ENCODE peak calls at places on chromosomes 6 and 20, in nine cellular contexts. One of them, this sample, is unnamed.

GRCh38 chr20:24718696-24719095 is 230.4 kb upstream of the CST7 start:
- DNase-seq in GM12878: no peak
- DNase-seq in adrenal gland: no peak
- DNase-seq in Peyer's patch: no peak
- DNase-seq in prostate gland: no peak
- DNase-seq in uterus: no peak
- DNase-seq in A549: no peak
- DNase-seq in transverse colon: no peak
- DNase-seq in gastrocnemius medialis: peak
- DNase-seq in this sample: no peak

GRCh38 chr6:3748208-3748701 is 3.3 kb downstream of the PXDC1 start:
- DNase-seq in GM12878: no peak
- DNase-seq in adrenal gland: peak
- DNase-seq in Peyer's patch: peak
- DNase-seq in prostate gland: no peak
- DNase-seq in uterus: peak
- DNase-seq in A549: peak
- DNase-seq in transverse colon: peak
- DNase-seq in gastrocnemius medialis: peak
- DNase-seq in this sample: no peak

GRCh38 chr20:2088904-2089303 is 12.7 kb upstream of the STK35 start:
- DNase-seq in GM12878: no peak
- DNase-seq in adrenal gland: no peak
- DNase-seq in Peyer's patch: no peak
- DNase-seq in prostate gland: no peak
- DNase-seq in uterus: no peak
- DNase-seq in A549: no peak
- DNase-seq in transverse colon: no peak
- DNase-seq in gastrocnemius medialis: no peak
- DNase-seq in this sample: no peak

GRCh38 chr6:138654715-138655634 is 118.6 kb upstream of the CCDC28A start:
- DNase-seq in GM12878: peak
- DNase-seq in adrenal gland: no peak
- DNase-seq in Peyer's patch: no peak
- DNase-seq in prostate gland: no peak
- DNase-seq in uterus: no peak
- DNase-seq in A549: no peak
- DNase-seq in transverse colon: no peak
- DNase-seq in gastrocnemius medialis: no peak
- DNase-seq in this sample: no peak

GRCh38 chr6:90547079-90547478 is 39.8 kb downstream of the MAP3K7 start:
- DNase-seq in GM12878: no peak
- DNase-seq in adrenal gland: no peak
- DNase-seq in Peyer's patch: no peak
- DNase-seq in prostate gland: no peak
- DNase-seq in uterus: no peak
- DNase-seq in A549: no peak
- DNase-seq in transverse colon: no peak
- DNase-seq in gastrocnemius medialis: no peak
- DNase-seq in this sample: no peak

GRCh38 chr6:67886840-67887292 is 748.2 kb upstream of the ADGRB3 start:
- DNase-seq in GM12878: no peak
- DNase-seq in adrenal gland: no peak
- DNase-seq in Peyer's patch: no peak
- DNase-seq in prostate gland: no peak
- DNase-seq in uterus: no peak
- DNase-seq in A549: no peak
- DNase-seq in transverse colon: no peak
- DNase-seq in gastrocnemius medialis: no peak
- DNase-seq in this sample: no peak

GRCh38 chr20:57169162-57169561 is 97.3 kb downstream of the BMP7 start:
- DNase-seq in GM12878: no peak
- DNase-seq in adrenal gland: no peak
- DNase-seq in Peyer's patch: peak
- DNase-seq in prostate gland: no peak
- DNase-seq in uterus: no peak
- DNase-seq in A549: no peak
- DNase-seq in transverse colon: no peak
- DNase-seq in gastrocnemius medialis: no peak
- DNase-seq in this sample: no peak

GRCh38 chr6:136740050-136740974 is 52.0 kb downstream of the MAP3K5 start:
- DNase-seq in GM12878: no peak
- DNase-seq in adrenal gland: no peak
- DNase-seq in Peyer's patch: no peak
- DNase-seq in prostate gland: peak
- DNase-seq in uterus: no peak
- DNase-seq in A549: no peak
- DNase-seq in transverse colon: no peak
- DNase-seq in gastrocnemius medialis: no peak
- DNase-seq in this sample: no peak

GRCh38 chr6:28474441-28475219 is 31.3 kb upstream of the ZSCAN23 start:
- DNase-seq in GM12878: peak
- DNase-seq in adrenal gland: no peak
- DNase-seq in Peyer's patch: no peak
- DNase-seq in prostate gland: no peak
- DNase-seq in uterus: peak
- DNase-seq in A549: peak
- DNase-seq in transverse colon: no peak
- DNase-seq in gastrocnemius medialis: no peak
- DNase-seq in this sample: no peak

GRCh38 chr6:89375427-89375868 is 22.9 kb upstream of the UBE2J1 start:
- DNase-seq in GM12878: no peak
- DNase-seq in adrenal gland: peak
- DNase-seq in Peyer's patch: peak
- DNase-seq in prostate gland: peak
- DNase-seq in uterus: no peak
- DNase-seq in A549: no peak
- DNase-seq in transverse colon: peak
- DNase-seq in gastrocnemius medialis: peak
- DNase-seq in this sample: no peak

GRCh38 chr6:15825332-15825930 is 162.6 kb upstream of the DTNBP1 start:
- DNase-seq in GM12878: no peak
- DNase-seq in adrenal gland: no peak
- DNase-seq in Peyer's patch: no peak
- DNase-seq in prostate gland: no peak
- DNase-seq in uterus: no peak
- DNase-seq in A549: no peak
- DNase-seq in transverse colon: no peak
- DNase-seq in gastrocnemius medialis: no peak
- DNase-seq in this sample: no peak

GRCh38 chr6:166008441-166009369 is 158.9 kb downstream of the TBXT start:
- DNase-seq in GM12878: no peak
- DNase-seq in adrenal gland: peak
- DNase-seq in Peyer's patch: no peak
- DNase-seq in prostate gland: no peak
- DNase-seq in uterus: no peak
- DNase-seq in A549: peak
- DNase-seq in transverse colon: no peak
- DNase-seq in gastrocnemius medialis: no peak
- DNase-seq in this sample: peak

GRCh38 chr6:158290659-158291058 is 21.6 kb upstream of the TULP4 start:
- DNase-seq in GM12878: peak
- DNase-seq in adrenal gland: no peak
- DNase-seq in Peyer's patch: no peak
- DNase-seq in prostate gland: no peak
- DNase-seq in uterus: no peak
- DNase-seq in A549: no peak
- DNase-seq in transverse colon: peak
- DNase-seq in gastrocnemius medialis: no peak
- DNase-seq in this sample: no peak

GRCh38 chr20:54044156-54044555 is 26.2 kb downstream of the BCAS1 start:
- DNase-seq in GM12878: no peak
- DNase-seq in adrenal gland: peak
- DNase-seq in Peyer's patch: no peak
- DNase-seq in prostate gland: no peak
- DNase-seq in uterus: peak
- DNase-seq in A549: no peak
- DNase-seq in transverse colon: no peak
- DNase-seq in gastrocnemius medialis: no peak
- DNase-seq in this sample: no peak

GRCh38 chr20:40009542-40009941 is 679.5 kb downstream of the MAFB start:
- DNase-seq in GM12878: no peak
- DNase-seq in adrenal gland: no peak
- DNase-seq in Peyer's patch: no peak
- DNase-seq in prostate gland: no peak
- DNase-seq in uterus: no peak
- DNase-seq in A549: no peak
- DNase-seq in transverse colon: no peak
- DNase-seq in gastrocnemius medialis: no peak
- DNase-seq in this sample: no peak

GRCh38 chr6:43219119-43219518 is 10.2 kb downstream of the DNPH1 start:
- DNase-seq in GM12878: no peak
- DNase-seq in adrenal gland: no peak
- DNase-seq in Peyer's patch: peak
- DNase-seq in prostate gland: no peak
- DNase-seq in uterus: no peak
- DNase-seq in A549: no peak
- DNase-seq in transverse colon: no peak
- DNase-seq in gastrocnemius medialis: no peak
- DNase-seq in this sample: no peak

GRCh38 chr6:127749095-127749494 is 151.8 kb downstream of the THEMIS start:
- DNase-seq in GM12878: no peak
- DNase-seq in adrenal gland: no peak
- DNase-seq in Peyer's patch: no peak
- DNase-seq in prostate gland: no peak
- DNase-seq in uterus: no peak
- DNase-seq in A549: no peak
- DNase-seq in transverse colon: no peak
- DNase-seq in gastrocnemius medialis: no peak
- DNase-seq in this sample: no peak

GRCh38 chr20:36126836-36127529 is 27.6 kb upstream of the EPB41L1 start:
- DNase-seq in GM12878: no peak
- DNase-seq in adrenal gland: no peak
- DNase-seq in Peyer's patch: no peak
- DNase-seq in prostate gland: no peak
- DNase-seq in uterus: no peak
- DNase-seq in A549: no peak
- DNase-seq in transverse colon: no peak
- DNase-seq in gastrocnemius medialis: no peak
- DNase-seq in this sample: no peak

GRCh38 chr6:6569768-6570167 is 18.8 kb upstream of the LY86 start:
- DNase-seq in GM12878: no peak
- DNase-seq in adrenal gland: no peak
- DNase-seq in Peyer's patch: no peak
- DNase-seq in prostate gland: no peak
- DNase-seq in uterus: no peak
- DNase-seq in A549: no peak
- DNase-seq in transverse colon: no peak
- DNase-seq in gastrocnemius medialis: no peak
- DNase-seq in this sample: no peak

GRCh38 chr6:29354980-29355379 is 13.7 kb downstream of the OR5V1 start:
- DNase-seq in GM12878: no peak
- DNase-seq in adrenal gland: no peak
- DNase-seq in Peyer's patch: no peak
- DNase-seq in prostate gland: no peak
- DNase-seq in uterus: no peak
- DNase-seq in A549: no peak
- DNase-seq in transverse colon: no peak
- DNase-seq in gastrocnemius medialis: no peak
- DNase-seq in this sample: no peak

GRCh38 chr6:30768634-30769087 is 24.3 kb upstream of the IER3 start:
- DNase-seq in GM12878: no peak
- DNase-seq in adrenal gland: no peak
- DNase-seq in Peyer's patch: no peak
- DNase-seq in prostate gland: no peak
- DNase-seq in uterus: no peak
- DNase-seq in A549: no peak
- DNase-seq in transverse colon: no peak
- DNase-seq in gastrocnemius medialis: no peak
- DNase-seq in this sample: no peak
- TF ChIP-seq POLR2A in GM12878: no peak
- TF ChIP-seq POLR2A in adrenal gland: no peak
- TF ChIP-seq POLR2A in Peyer's patch: no peak
- TF ChIP-seq POLR2A in prostate gland: no peak
- TF ChIP-seq POLR2A in uterus: no peak
- TF ChIP-seq POLR2A in A549: no peak
- TF ChIP-seq POLR2A in transverse colon: no peak
- TF ChIP-seq POLR2A in gastrocnemius medialis: no peak
- TF ChIP-seq POLR2A in this sample: no peak

DNA sequence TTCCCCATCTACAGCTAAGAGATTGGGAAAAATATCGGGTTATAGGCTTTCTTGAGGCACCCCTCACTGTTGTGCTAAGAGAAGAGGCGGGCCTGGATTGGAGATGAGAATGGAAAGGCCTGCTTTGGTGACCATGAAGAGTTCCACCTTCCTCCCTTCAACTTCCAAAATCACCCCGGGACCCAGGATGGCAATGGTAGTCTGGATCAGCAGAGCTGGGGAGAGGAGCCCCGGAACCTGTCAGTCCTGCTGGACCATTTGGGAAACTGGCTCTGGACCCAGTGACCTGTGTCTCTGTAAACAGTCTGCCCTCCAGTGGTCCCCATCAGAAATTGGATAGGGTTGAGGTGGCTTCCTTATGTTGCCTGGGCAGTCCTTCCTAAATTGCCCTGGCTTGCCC is 1085.6 kb downstream of the KHDRBS2 start:
- DNase-seq in GM12878: no peak
- DNase-seq in adrenal gland: no peak
- DNase-seq in Peyer's patch: no peak
- DNase-seq in prostate gland: no peak
- DNase-seq in uterus: no peak
- DNase-seq in A549: no peak
- DNase-seq in transverse colon: no peak
- DNase-seq in gastrocnemius medialis: no peak
- DNase-seq in this sample: no peak
- TF ChIP-seq CTCF in GM12878: no peak
- TF ChIP-seq CTCF in adrenal gland: no peak
- TF ChIP-seq CTCF in Peyer's patch: no peak
- TF ChIP-seq CTCF in prostate gland: no peak
- TF ChIP-seq CTCF in uterus: no peak
- TF ChIP-seq CTCF in A549: no peak
- TF ChIP-seq CTCF in transverse colon: no peak
- TF ChIP-seq CTCF in gastrocnemius medialis: no peak
- TF ChIP-seq CTCF in this sample: no peak

GRCh38 chr20:62216636-62217566 is 3.2 kb downstream of the HRH3 start:
- DNase-seq in GM12878: no peak
- DNase-seq in adrenal gland: no peak
- DNase-seq in Peyer's patch: no peak
- DNase-seq in prostate gland: no peak
- DNase-seq in uterus: no peak
- DNase-seq in A549: no peak
- DNase-seq in transverse colon: no peak
- DNase-seq in gastrocnemius medialis: no peak
- DNase-seq in this sample: no peak
- TF ChIP-seq POLR2A in GM12878: no peak
- TF ChIP-seq POLR2A in adrenal gland: no peak
- TF ChIP-seq POLR2A in Peyer's patch: no peak
- TF ChIP-seq POLR2A in prostate gland: no peak
- TF ChIP-seq POLR2A in uterus: no peak
- TF ChIP-seq POLR2A in A549: no peak
- TF ChIP-seq POLR2A in transverse colon: no peak
- TF ChIP-seq POLR2A in gastrocnemius medialis: no peak
- TF ChIP-seq POLR2A in this sample: no peak

DNA sequence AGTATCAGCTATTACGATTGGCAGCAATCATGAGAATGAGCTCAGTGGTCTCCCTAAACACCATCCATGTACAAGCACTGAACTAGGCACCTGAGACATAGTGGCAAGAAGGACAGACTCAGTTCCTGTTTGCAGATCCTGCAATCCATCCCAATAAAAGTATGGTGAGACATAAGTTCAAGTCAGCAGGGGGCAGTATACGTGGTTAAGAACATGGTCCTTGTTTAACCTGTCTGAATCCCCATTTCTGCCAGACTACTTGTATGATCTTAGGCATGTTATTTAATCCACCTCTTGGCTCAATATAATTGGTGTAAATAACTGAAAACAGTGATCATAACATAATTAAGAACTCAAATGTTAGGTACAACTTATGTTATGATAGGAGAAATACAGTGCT is 33.2 kb upstream of the PNISR start:
- DNase-seq in GM12878: no peak
- DNase-seq in adrenal gland: no peak
- DNase-seq in Peyer's patch: no peak
- DNase-seq in prostate gland: no peak
- DNase-seq in uterus: no peak
- DNase-seq in A549: no peak
- DNase-seq in transverse colon: no peak
- DNase-seq in gastrocnemius medialis: no peak
- DNase-seq in this sample: no peak
- TF ChIP-seq CTCF in GM12878: peak
- TF ChIP-seq CTCF in adrenal gland: no peak
- TF ChIP-seq CTCF in Peyer's patch: no peak
- TF ChIP-seq CTCF in prostate gland: no peak
- TF ChIP-seq CTCF in uterus: no peak
- TF ChIP-seq CTCF in A549: no peak
- TF ChIP-seq CTCF in transverse colon: no peak
- TF ChIP-seq CTCF in gastrocnemius medialis: no peak
- TF ChIP-seq CTCF in this sample: no peak